ENCODE peak calls at places on chromosomes 13 and 19, in seven cellular contexts. One of them, this sample, is unnamed.

GRCh38 chr19:43430142-43430710 is 15.5 kb downstream of the TEX101 start:
- DNase-seq in IMR-90: no peak
- DNase-seq in mesendoderm: peak
- DNase-seq in H9: peak
- DNase-seq in neuronal stem cell: no peak
- DNase-seq in H1: no peak
- DNase-seq in trophoblast cell: no peak
- DNase-seq in this sample: no peak

GRCh38 chr13:30725331-30726085 is 9.8 kb upstream of the ALOX5AP start:
- DNase-seq in IMR-90: peak
- DNase-seq in mesendoderm: no peak
- DNase-seq in H9: no peak
- DNase-seq in neuronal stem cell: no peak
- DNase-seq in H1: no peak
- DNase-seq in trophoblast cell: no peak
- DNase-seq in this sample: no peak

GRCh38 chr13:94267581-94267980 is 211.9 kb downstream of the DCT start:
- DNase-seq in IMR-90: no peak
- DNase-seq in mesendoderm: no peak
- DNase-seq in H9: no peak
- DNase-seq in neuronal stem cell: no peak
- DNase-seq in H1: no peak
- DNase-seq in trophoblast cell: no peak
- DNase-seq in this sample: peak

GRCh38 chr19:17522988-17523872 is 11.8 kb downstream of the PGLS start:
- DNase-seq in IMR-90: no peak
- DNase-seq in mesendoderm: no peak
- DNase-seq in H9: no peak
- DNase-seq in neuronal stem cell: no peak
- DNase-seq in H1: no peak
- DNase-seq in trophoblast cell: no peak
- DNase-seq in this sample: no peak

GRCh38 chr19:37966211-37967072 is 59.4 kb downstream of the SIPA1L3 start:
- DNase-seq in IMR-90: peak
- DNase-seq in mesendoderm: no peak
- DNase-seq in H9: no peak
- DNase-seq in neuronal stem cell: no peak
- DNase-seq in H1: no peak
- DNase-seq in trophoblast cell: peak
- DNase-seq in this sample: no peak

GRCh38 chr19:17739121-17739875 is 12.0 kb upstream of the FCHO1 start:
- DNase-seq in IMR-90: no peak
- DNase-seq in mesendoderm: no peak
- DNase-seq in H9: no peak
- DNase-seq in neuronal stem cell: no peak
- DNase-seq in H1: no peak
- DNase-seq in trophoblast cell: no peak
- DNase-seq in this sample: no peak

GRCh38 chr13:109412232-109412935 is 374.0 kb downstream of the IRS2 start:
- DNase-seq in IMR-90: peak
- DNase-seq in mesendoderm: peak
- DNase-seq in H9: peak
- DNase-seq in neuronal stem cell: peak
- DNase-seq in H1: peak
- DNase-seq in trophoblast cell: peak
- DNase-seq in this sample: peak

GRCh38 chr13:21478881-21479808 is 20.0 kb upstream of the ZDHHC20 start:
- DNase-seq in IMR-90: peak
- DNase-seq in mesendoderm: peak
- DNase-seq in H9: no peak
- DNase-seq in neuronal stem cell: peak
- DNase-seq in H1: no peak
- DNase-seq in trophoblast cell: peak
- DNase-seq in this sample: peak

GRCh38 chr19:48656840-48657474 is 11.0 kb upstream of the CA11 start:
- DNase-seq in IMR-90: peak
- DNase-seq in mesendoderm: peak
- DNase-seq in H9: no peak
- DNase-seq in neuronal stem cell: no peak
- DNase-seq in H1: no peak
- DNase-seq in trophoblast cell: no peak
- DNase-seq in this sample: peak

GRCh38 chr19:30681162-30681996 is 309.2 kb downstream of the ZNF536 start:
- DNase-seq in IMR-90: no peak
- DNase-seq in mesendoderm: no peak
- DNase-seq in H9: no peak
- DNase-seq in neuronal stem cell: no peak
- DNase-seq in H1: no peak
- DNase-seq in trophoblast cell: no peak
- DNase-seq in this sample: no peak

GRCh38 chr13:40352385-40352778 is 314.1 kb downstream of the FOXO1 start:
- DNase-seq in IMR-90: no peak
- DNase-seq in mesendoderm: no peak
- DNase-seq in H9: no peak
- DNase-seq in neuronal stem cell: no peak
- DNase-seq in H1: no peak
- DNase-seq in trophoblast cell: no peak
- DNase-seq in this sample: no peak

GRCh38 chr13:23969672-23970071 is 72.4 kb upstream of the C1QTNF9B start:
- DNase-seq in IMR-90: peak
- DNase-seq in mesendoderm: peak
- DNase-seq in H9: no peak
- DNase-seq in neuronal stem cell: no peak
- DNase-seq in H1: no peak
- DNase-seq in trophoblast cell: peak
- DNase-seq in this sample: peak

GRCh38 chr19:52070496-52070895 is 21.9 kb upstream of the ZNF432 start:
- DNase-seq in IMR-90: peak
- DNase-seq in mesendoderm: no peak
- DNase-seq in H9: no peak
- DNase-seq in neuronal stem cell: no peak
- DNase-seq in H1: no peak
- DNase-seq in trophoblast cell: peak
- DNase-seq in this sample: no peak

GRCh38 chr13:111317042-111317550 is 3.3 kb upstream of the TEX29 start:
- DNase-seq in IMR-90: no peak
- DNase-seq in mesendoderm: no peak
- DNase-seq in H9: no peak
- DNase-seq in neuronal stem cell: no peak
- DNase-seq in H1: no peak
- DNase-seq in trophoblast cell: no peak
- DNase-seq in this sample: no peak

GRCh38 chr19:39336483-39336882 is 640 bp upstream of the GMFG start:
- DNase-seq in IMR-90: no peak
- DNase-seq in mesendoderm: no peak
- DNase-seq in H9: no peak
- DNase-seq in neuronal stem cell: no peak
- DNase-seq in H1: no peak
- DNase-seq in trophoblast cell: no peak
- DNase-seq in this sample: no peak
- H2BK5ac ChIP-seq in IMR-90: no peak
- H2BK5ac ChIP-seq in mesendoderm: no peak
- H2BK5ac ChIP-seq in H9: no peak
- H2BK5ac ChIP-seq in neuronal stem cell: no peak
- H2BK5ac ChIP-seq in H1: no peak
- H2BK5ac ChIP-seq in trophoblast cell: no peak
- H2BK5ac ChIP-seq in this sample: no peak

GRCh38 chr19:33209844-33210230 is 15.7 kb downstream of the LRP3 start:
- DNase-seq in IMR-90: no peak
- DNase-seq in mesendoderm: no peak
- DNase-seq in H9: no peak
- DNase-seq in neuronal stem cell: no peak
- DNase-seq in H1: no peak
- DNase-seq in trophoblast cell: no peak
- DNase-seq in this sample: no peak
- H2BK5ac ChIP-seq in IMR-90: no peak
- H2BK5ac ChIP-seq in mesendoderm: no peak
- H2BK5ac ChIP-seq in H9: no peak
- H2BK5ac ChIP-seq in neuronal stem cell: no peak
- H2BK5ac ChIP-seq in H1: no peak
- H2BK5ac ChIP-seq in trophoblast cell: no peak
- H2BK5ac ChIP-seq in this sample: no peak

GRCh38 chr19:6078068-6078467 is 32.2 kb downstream of the RFX2 start:
- DNase-seq in IMR-90: no peak
- DNase-seq in mesendoderm: no peak
- DNase-seq in H9: no peak
- DNase-seq in neuronal stem cell: no peak
- DNase-seq in H1: no peak
- DNase-seq in trophoblast cell: no peak
- DNase-seq in this sample: no peak
- H2BK5ac ChIP-seq in IMR-90: no peak
- H2BK5ac ChIP-seq in mesendoderm: no peak
- H2BK5ac ChIP-seq in H9: no peak
- H2BK5ac ChIP-seq in neuronal stem cell: no peak
- H2BK5ac ChIP-seq in H1: no peak
- H2BK5ac ChIP-seq in trophoblast cell: no peak
- H2BK5ac ChIP-seq in this sample: no peak

DNA sequence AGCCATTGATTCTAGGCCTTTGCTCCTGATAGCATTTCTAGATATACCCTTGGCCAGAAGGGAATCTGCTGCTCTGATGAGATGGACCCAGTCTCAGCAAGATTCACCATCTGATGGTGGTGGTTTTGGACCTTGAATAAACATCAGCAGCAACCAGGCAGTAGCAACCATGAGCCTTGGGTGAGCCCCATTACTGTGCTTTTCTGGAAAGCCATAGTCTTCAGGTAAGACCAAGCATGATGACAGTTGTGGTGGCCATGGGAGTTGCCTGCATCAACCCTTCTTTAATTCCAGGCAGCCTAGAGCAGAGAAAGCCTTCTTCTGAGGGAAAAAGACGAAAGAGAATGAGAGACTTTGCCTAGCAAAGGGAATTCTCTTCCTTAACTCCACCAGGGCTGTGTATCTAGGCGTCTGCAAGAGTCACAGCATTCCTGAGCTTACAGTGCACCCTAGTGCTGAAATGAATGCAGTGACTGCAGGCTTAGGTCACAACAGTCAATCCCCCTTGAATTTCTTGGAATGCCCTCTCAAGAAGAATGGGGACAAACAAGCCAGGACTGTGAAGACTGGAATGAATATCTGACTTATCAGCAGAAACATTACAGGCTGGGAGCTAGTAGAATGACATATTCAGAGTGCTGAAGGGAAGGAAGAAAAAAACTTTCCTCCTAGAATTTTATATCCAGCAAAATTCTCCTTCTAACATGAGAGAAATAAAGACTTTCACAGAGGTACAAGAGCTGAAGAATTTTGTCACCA is 942.4 kb upstream of the PCDH20 start:
- DNase-seq in IMR-90: peak
- DNase-seq in mesendoderm: peak
- DNase-seq in H9: peak
- DNase-seq in neuronal stem cell: peak
- DNase-seq in H1: peak
- DNase-seq in trophoblast cell: peak
- DNase-seq in this sample: peak
- H2BK5ac ChIP-seq in IMR-90: no peak
- H2BK5ac ChIP-seq in mesendoderm: peak
- H2BK5ac ChIP-seq in H9: no peak
- H2BK5ac ChIP-seq in neuronal stem cell: no peak
- H2BK5ac ChIP-seq in H1: peak
- H2BK5ac ChIP-seq in trophoblast cell: no peak
- H2BK5ac ChIP-seq in this sample: no peak

GRCh38 chr19:1473424-1473851 is 5.6 kb downstream of the C19orf25 start:
- DNase-seq in IMR-90: no peak
- DNase-seq in mesendoderm: no peak
- DNase-seq in H9: no peak
- DNase-seq in neuronal stem cell: no peak
- DNase-seq in H1: no peak
- DNase-seq in trophoblast cell: no peak
- DNase-seq in this sample: no peak
- H2BK5ac ChIP-seq in IMR-90: no peak
- H2BK5ac ChIP-seq in mesendoderm: no peak
- H2BK5ac ChIP-seq in H9: no peak
- H2BK5ac ChIP-seq in neuronal stem cell: no peak
- H2BK5ac ChIP-seq in H1: no peak
- H2BK5ac ChIP-seq in trophoblast cell: no peak
- H2BK5ac ChIP-seq in this sample: no peak